ENCODE peak calls at places on chromosome 6, in six cellular contexts. One of them, this sample, is unnamed.

GRCh38 chr6:100202417-100203194 is 208.6 kb upstream of the MCHR2 start:
- DNase-seq in DND-41: no peak
- DNase-seq in endothelial cell of umbilical vein: peak
- DNase-seq in A549: peak
- DNase-seq in IMR-90: peak
- DNase-seq in fibroblast of lung: peak
- DNase-seq in this sample: no peak

GRCh38 chr6:10555625-10556309 is 34.6 kb downstream of the GCNT2 start:
- DNase-seq in endothelial cell of umbilical vein: peak
- DNase-seq in IMR-90: peak
- DNase-seq in A549: no peak
- DNase-seq in fibroblast of lung: peak
- DNase-seq in DND-41: no peak
- DNase-seq in this sample: no peak

GRCh38 chr6:85756982-85757381 is 114.3 kb upstream of the SYNCRIP start:
- DNase-seq in A549: peak
- DNase-seq in IMR-90: peak
- DNase-seq in fibroblast of lung: peak
- DNase-seq in endothelial cell of umbilical vein: peak
- DNase-seq in DND-41: no peak
- DNase-seq in this sample: peak

GRCh38 chr6:153126218-153126617 is 4.9 kb downstream of the RGS17 start:
- DNase-seq in endothelial cell of umbilical vein: no peak
- DNase-seq in fibroblast of lung: no peak
- DNase-seq in A549: no peak
- DNase-seq in IMR-90: no peak
- DNase-seq in DND-41: no peak
- DNase-seq in this sample: no peak

GRCh38 chr6:21033575-21034026 is 499.3 kb downstream of the CDKAL1 start:
- DNase-seq in DND-41: no peak
- DNase-seq in IMR-90: peak
- DNase-seq in A549: peak
- DNase-seq in fibroblast of lung: peak
- DNase-seq in endothelial cell of umbilical vein: peak
- DNase-seq in this sample: no peak

GRCh38 chr6:3309391-3310050 is 50.8 kb downstream of the PSMG4 start:
- DNase-seq in fibroblast of lung: no peak
- DNase-seq in A549: no peak
- DNase-seq in DND-41: no peak
- DNase-seq in IMR-90: no peak
- DNase-seq in endothelial cell of umbilical vein: no peak
- DNase-seq in this sample: no peak

GRCh38 chr6:17394192-17394611 is 807 bp downstream of the CAP2 start:
- DNase-seq in A549: peak
- DNase-seq in IMR-90: peak
- DNase-seq in fibroblast of lung: peak
- DNase-seq in DND-41: no peak
- DNase-seq in endothelial cell of umbilical vein: peak
- DNase-seq in this sample: no peak

GRCh38 chr6:121309768-121310473 is 24.4 kb downstream of the TBC1D32 start:
- DNase-seq in A549: no peak
- DNase-seq in DND-41: no peak
- DNase-seq in fibroblast of lung: peak
- DNase-seq in IMR-90: peak
- DNase-seq in endothelial cell of umbilical vein: no peak
- DNase-seq in this sample: no peak

GRCh38 chr6:85008311-85009015 is 244.1 kb upstream of the TBX18 start:
- DNase-seq in IMR-90: peak
- DNase-seq in DND-41: no peak
- DNase-seq in fibroblast of lung: no peak
- DNase-seq in A549: no peak
- DNase-seq in endothelial cell of umbilical vein: peak
- DNase-seq in this sample: no peak

GRCh38 chr6:6793388-6794250 is 205.1 kb downstream of the LY86 start:
- DNase-seq in IMR-90: no peak
- DNase-seq in fibroblast of lung: no peak
- DNase-seq in endothelial cell of umbilical vein: no peak
- DNase-seq in DND-41: peak
- DNase-seq in A549: no peak
- DNase-seq in this sample: no peak

GRCh38 chr6:166736606-166737005 is 109.6 kb upstream of the RPS6KA2 start:
- DNase-seq in fibroblast of lung: peak
- DNase-seq in endothelial cell of umbilical vein: peak
- DNase-seq in IMR-90: peak
- DNase-seq in DND-41: no peak
- DNase-seq in A549: peak
- DNase-seq in this sample: no peak

GRCh38 chr6:108795814-108796213 is 52.4 kb upstream of the ARMC2 start:
- DNase-seq in fibroblast of lung: no peak
- DNase-seq in A549: no peak
- DNase-seq in IMR-90: no peak
- DNase-seq in endothelial cell of umbilical vein: no peak
- DNase-seq in DND-41: no peak
- DNase-seq in this sample: no peak

GRCh38 chr6:85864453-85865401 is 222.0 kb upstream of the SYNCRIP start:
- DNase-seq in endothelial cell of umbilical vein: peak
- DNase-seq in fibroblast of lung: peak
- DNase-seq in IMR-90: peak
- DNase-seq in A549: no peak
- DNase-seq in DND-41: no peak
- DNase-seq in this sample: no peak

GRCh38 chr6:5435449-5435848 is 174.1 kb downstream of the FARS2 start:
- DNase-seq in A549: no peak
- DNase-seq in DND-41: no peak
- DNase-seq in fibroblast of lung: peak
- DNase-seq in endothelial cell of umbilical vein: no peak
- DNase-seq in IMR-90: peak
- DNase-seq in this sample: no peak

GRCh38 chr6:135451617-135452190 is 45.8 kb downstream of the AHI1 start:
- DNase-seq in DND-41: no peak
- DNase-seq in A549: peak
- DNase-seq in endothelial cell of umbilical vein: peak
- DNase-seq in IMR-90: peak
- DNase-seq in fibroblast of lung: peak
- DNase-seq in this sample: peak

GRCh38 chr6:110270166-110270565 is 88.0 kb downstream of the METTL24 start:
- DNase-seq in IMR-90: peak
- DNase-seq in A549: no peak
- DNase-seq in fibroblast of lung: peak
- DNase-seq in endothelial cell of umbilical vein: no peak
- DNase-seq in DND-41: no peak
- DNase-seq in this sample: no peak

GRCh38 chr6:55450007-55450406 is 122.7 kb downstream of the GFRAL start:
- DNase-seq in endothelial cell of umbilical vein: no peak
- DNase-seq in A549: no peak
- DNase-seq in fibroblast of lung: peak
- DNase-seq in DND-41: no peak
- DNase-seq in IMR-90: peak
- DNase-seq in this sample: no peak

GRCh38 chr6:7505196-7505699 is 36.2 kb upstream of the DSP start:
- DNase-seq in DND-41: no peak
- DNase-seq in endothelial cell of umbilical vein: peak
- DNase-seq in IMR-90: peak
- DNase-seq in A549: peak
- DNase-seq in fibroblast of lung: peak
- DNase-seq in this sample: no peak

GRCh38 chr6:87139236-87139635 is 16.1 kb upstream of the ZNF292 start:
- DNase-seq in fibroblast of lung: peak
- DNase-seq in DND-41: peak
- DNase-seq in endothelial cell of umbilical vein: peak
- DNase-seq in A549: peak
- DNase-seq in IMR-90: peak
- DNase-seq in this sample: peak

GRCh38 chr6:53623497-53623896 is 42.1 kb downstream of the KLHL31 start:
- DNase-seq in endothelial cell of umbilical vein: no peak
- DNase-seq in A549: no peak
- DNase-seq in IMR-90: peak
- DNase-seq in DND-41: no peak
- DNase-seq in fibroblast of lung: peak
- DNase-seq in this sample: no peak

GRCh38 chr6:151379933-151380847 is 11.2 kb downstream of the ZBTB2 start:
- DNase-seq in endothelial cell of umbilical vein: no peak
- DNase-seq in fibroblast of lung: peak
- DNase-seq in IMR-90: no peak
- DNase-seq in A549: no peak
- DNase-seq in DND-41: no peak
- DNase-seq in this sample: no peak

GRCh38 chr6:53544050-53544499 is 826 bp downstream of the GCLC start:
- DNase-seq in DND-41: no peak
- DNase-seq in endothelial cell of umbilical vein: no peak
- DNase-seq in A549: no peak
- DNase-seq in fibroblast of lung: no peak
- DNase-seq in IMR-90: peak
- DNase-seq in this sample: peak

GRCh38 chr6:31927868-31928671 is 553 bp downstream of the C2 start:
- DNase-seq in fibroblast of lung: no peak
- DNase-seq in endothelial cell of umbilical vein: no peak
- DNase-seq in DND-41: no peak
- DNase-seq in A549: no peak
- DNase-seq in IMR-90: no peak
- DNase-seq in this sample: no peak
- H3K4me3 ChIP-seq in fibroblast of lung: no peak
- H3K4me3 ChIP-seq in endothelial cell of umbilical vein: no peak
- H3K4me3 ChIP-seq in DND-41: no peak
- H3K4me3 ChIP-seq in A549: no peak
- H3K4me3 ChIP-seq in IMR-90: no peak
- H3K4me3 ChIP-seq in this sample: no peak

DNA sequence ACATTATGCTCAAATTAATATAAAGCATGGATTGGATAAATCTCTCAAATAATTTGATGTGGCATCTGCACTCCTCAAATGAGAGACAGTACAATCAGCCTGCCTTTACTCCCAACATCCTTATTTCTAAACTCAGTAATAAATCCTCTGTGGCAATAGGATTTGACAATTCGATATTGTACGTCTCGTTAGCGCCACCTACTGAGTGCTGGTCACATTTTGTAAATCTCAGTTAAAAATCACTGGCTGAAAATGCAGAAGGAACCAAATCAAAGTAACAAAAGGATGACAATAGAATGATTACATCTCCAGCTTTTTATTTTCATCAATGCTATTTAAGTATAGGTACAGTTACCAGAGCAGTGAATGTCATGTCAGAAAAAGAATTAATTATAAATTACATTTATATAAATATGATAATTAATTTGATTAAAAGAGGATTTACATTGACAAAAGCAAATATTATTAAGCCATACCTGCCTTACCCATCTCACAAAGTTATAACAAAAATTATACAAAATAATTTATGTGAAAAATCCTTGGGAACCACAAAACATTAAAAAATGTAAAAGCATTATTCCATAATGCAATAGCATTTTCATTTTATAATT is 20.2 kb upstream of the GJE1 start:
- DNase-seq in A549: peak
- DNase-seq in endothelial cell of umbilical vein: peak
- DNase-seq in DND-41: peak
- DNase-seq in fibroblast of lung: peak
- DNase-seq in IMR-90: peak
- DNase-seq in this sample: peak
- TF ChIP-seq CTCF in A549: peak
- TF ChIP-seq CTCF in endothelial cell of umbilical vein: peak
- TF ChIP-seq CTCF in DND-41: peak
- TF ChIP-seq CTCF in fibroblast of lung: peak
- TF ChIP-seq CTCF in IMR-90: peak
- TF ChIP-seq CTCF in this sample: peak

DNA sequence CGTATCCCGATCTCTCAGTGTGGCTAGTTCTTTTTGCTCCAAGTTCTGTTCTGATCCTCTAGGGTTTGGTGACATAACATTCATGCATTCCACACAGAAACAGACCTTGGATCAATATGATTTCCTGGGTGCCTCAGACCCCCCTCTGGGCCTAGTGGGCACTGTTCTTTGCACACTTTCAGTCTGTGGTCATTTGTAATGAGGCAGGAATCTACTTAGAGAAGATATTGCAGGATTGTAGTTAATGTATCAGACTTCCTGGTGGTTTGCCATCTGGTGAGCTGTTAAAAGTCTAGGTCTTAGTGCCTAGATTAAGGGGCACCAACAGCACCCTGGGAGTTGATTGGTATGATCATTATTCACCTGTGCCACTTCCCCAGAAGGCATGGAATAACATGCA is 7.5 kb downstream of the BEND6 start:
- DNase-seq in fibroblast of lung: peak
- DNase-seq in endothelial cell of umbilical vein: no peak
- DNase-seq in A549: no peak
- DNase-seq in DND-41: no peak
- DNase-seq in IMR-90: no peak
- DNase-seq in this sample: no peak
- H3K4me2 ChIP-seq in fibroblast of lung: no peak
- H3K4me2 ChIP-seq in endothelial cell of umbilical vein: no peak
- H3K4me2 ChIP-seq in A549: no peak
- H3K4me2 ChIP-seq in DND-41: no peak
- H3K4me2 ChIP-seq in IMR-90: peak
- H3K4me2 ChIP-seq in this sample: no peak

GRCh38 chr6:155103816-155104366 is 108.8 kb downstream of the TIAM2 start:
- DNase-seq in endothelial cell of umbilical vein: no peak
- DNase-seq in DND-41: no peak
- DNase-seq in fibroblast of lung: peak
- DNase-seq in A549: no peak
- DNase-seq in IMR-90: no peak
- DNase-seq in this sample: no peak

GRCh38 chr6:155107432-155108069 is 112.4 kb downstream of the TIAM2 start:
- DNase-seq in A549: no peak
- DNase-seq in IMR-90: no peak
- DNase-seq in endothelial cell of umbilical vein: no peak
- DNase-seq in fibroblast of lung: no peak
- DNase-seq in DND-41: no peak
- DNase-seq in this sample: no peak

GRCh38 chr6:155106456-155107107 is 111.5 kb downstream of the TIAM2 start:
- DNase-seq in endothelial cell of umbilical vein: no peak
- DNase-seq in fibroblast of lung: peak
- DNase-seq in A549: no peak
- DNase-seq in DND-41: no peak
- DNase-seq in IMR-90: no peak
- DNase-seq in this sample: no peak

GRCh38 chr6:155110721-155111120 is 115.6 kb downstream of the TIAM2 start:
- DNase-seq in fibroblast of lung: no peak
- DNase-seq in A549: no peak
- DNase-seq in endothelial cell of umbilical vein: peak
- DNase-seq in DND-41: no peak
- DNase-seq in IMR-90: no peak
- DNase-seq in this sample: no peak

DNA sequence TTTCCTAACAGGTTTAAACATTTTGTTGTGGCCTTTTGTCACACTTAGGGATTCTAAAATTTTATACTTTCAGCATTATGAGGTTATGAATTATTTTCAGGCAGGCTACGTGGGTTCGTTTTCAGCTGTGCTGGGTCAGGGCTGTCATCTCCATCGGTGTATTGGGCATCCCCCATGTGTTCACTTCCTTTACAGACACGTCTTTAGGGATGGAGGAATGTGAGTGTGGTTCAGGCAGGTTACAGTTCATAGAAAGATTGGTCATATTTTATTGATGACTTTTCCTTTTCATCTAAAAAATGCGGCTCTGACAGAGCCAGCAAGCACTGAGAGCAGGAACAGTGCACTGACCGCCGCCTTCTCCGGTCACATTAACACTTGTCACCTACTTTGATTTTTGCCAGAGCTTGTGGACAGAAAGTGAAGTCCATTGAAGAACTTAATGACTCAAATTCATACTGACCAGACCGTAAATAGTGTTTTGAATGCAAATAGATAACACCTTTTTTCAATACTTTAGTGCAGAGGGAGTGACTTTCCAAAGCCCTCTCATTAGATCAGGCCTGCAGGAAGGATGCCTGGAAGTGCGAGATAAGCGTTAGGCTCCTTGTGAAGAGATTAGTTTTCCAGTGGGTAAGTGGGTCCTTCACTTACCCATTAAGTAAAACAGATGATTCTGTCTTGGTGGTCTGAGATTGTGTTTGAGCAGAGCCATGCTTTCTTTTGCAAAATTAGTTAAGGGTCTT is 113.1 kb downstream of the TIAM2 start:
- DNase-seq in endothelial cell of umbilical vein: peak
- DNase-seq in DND-41: no peak
- DNase-seq in IMR-90: peak
- DNase-seq in fibroblast of lung: peak
- DNase-seq in A549: no peak
- DNase-seq in this sample: no peak
- H3K4me3 ChIP-seq in endothelial cell of umbilical vein: no peak
- H3K4me3 ChIP-seq in DND-41: no peak
- H3K4me3 ChIP-seq in IMR-90: no peak
- H3K4me3 ChIP-seq in fibroblast of lung: no peak
- H3K4me3 ChIP-seq in A549: no peak
- H3K4me3 ChIP-seq in this sample: no peak

This sample was measured in OCI-LY7.